ENCODE peak calls at places on chromosomes 12 and 14, in ten cellular contexts. U, K, I, D, F, E, X, N, C and W are unnamed samples.

GRCh38 chr14:103002578-103003350 is 54.6 kb downstream of the CDC42BPB start:
- ATAC-seq in U (no peak), K (no peak), I (no peak), D (no peak), F (no peak), E (no peak), X (no peak), N (no peak), C (no peak), W (no peak)

GRCh38 chr12:14460212-14460841 is 94.8 kb downstream of the ATF7IP start:
- ATAC-seq in U (no peak), K (no peak), I (no peak), D (no peak), F (peak; percentile 56), E (peak; percentile 42), X (no peak), N (no peak), C (no peak), W (no peak)

GRCh38 chr12:105025890-105026289 is 39.8 kb downstream of the NOPCHAP1 start:
- ATAC-seq in U (no peak), K (no peak), I (peak; percentile 61), D (no peak), F (no peak), E (no peak), X (no peak), N (peak; percentile 76), C (no peak), W (no peak)

GRCh38 chr14:99199854-99200653 is 71.9 kb downstream of the BCL11B start:
- ATAC-seq in U (no peak), K (no peak), I (no peak), D (no peak), F (no peak), E (no peak), X (no peak), N (no peak), C (no peak), W (no peak)

GRCh38 chr12:76031081-76031413 is 529 bp downstream of the PHLDA1 start:
- ATAC-seq in U (no peak), K (peak; percentile 11), I (no peak), D (peak; percentile 3), F (peak; percentile 14), E (no peak), X (no peak), N (peak; percentile 20), C (peak; percentile 9), W (no peak)

GRCh38 chr12:118541945-118542344 is 165.6 kb downstream of the SUDS3 start:
- ATAC-seq in U (no peak), K (no peak), I (no peak), D (peak; percentile 70), F (no peak), E (no peak), X (no peak), N (no peak), C (no peak), W (no peak)

GRCh38 chr14:65320661-65321308 is 91.7 kb upstream of the FUT8 start:
- ATAC-seq in U (peak; percentile 38), K (peak; percentile 10), I (no peak), D (no peak), F (no peak), E (no peak), X (no peak), N (no peak), C (peak; percentile 6), W (no peak)

GRCh38 chr14:93064411-93065271 is 51.1 kb downstream of the ITPK1 start:
- ATAC-seq in U (no peak), K (no peak), I (no peak), D (no peak), F (no peak), E (no peak), X (no peak), N (peak; percentile 74), C (no peak), W (no peak)

GRCh38 chr12:21665816-21666215 is 8.2 kb upstream of the LDHB start:
- ATAC-seq in U (no peak), K (no peak), I (no peak), D (no peak), F (no peak), E (no peak), X (no peak), N (no peak), C (no peak), W (no peak)

GRCh38 chr12:107320929-107321618 is 227.7 kb upstream of the CRY1 start:
- ATAC-seq in U (peak; percentile 27), K (peak; percentile 4), I (no peak), D (no peak), F (peak; percentile 50), E (peak; percentile 62), X (no peak), N (no peak), C (peak; percentile 28), W (peak; percentile 25)

GRCh38 chr14:36183402-36183801 is 6.9 kb upstream of the PTCSC3 start:
- ATAC-seq in U (no peak), K (no peak), I (no peak), D (no peak), F (no peak), E (no peak), X (no peak), N (no peak), C (no peak), W (no peak)

GRCh38 chr12:6532051-6532926 is 2.0 kb upstream of the GAPDH start:
- ATAC-seq in U (peak; percentile 75), K (peak; percentile 53), I (no peak), D (peak; percentile 47), F (peak; percentile 61), E (peak; percentile 62), X (peak; percentile 26), N (peak; percentile 17), C (peak; percentile 65), W (peak; percentile 26)

GRCh38 chr12:10469701-10470100 is 16.5 kb upstream of the KLRC1 start:
- ATAC-seq in U (no peak), K (no peak), I (no peak), D (no peak), F (no peak), E (no peak), X (no peak), N (no peak), C (no peak), W (no peak)

GRCh38 chr12:48084841-48085460 is 20.9 kb downstream of the SENP1 start:
- ATAC-seq in U (no peak), K (no peak), I (no peak), D (no peak), F (no peak), E (no peak), X (no peak), N (no peak), C (no peak), W (no peak)

GRCh38 chr12:46657416-46658411 is 168.1 kb downstream of the SLC38A4 start:
- ATAC-seq in U (no peak), K (no peak), I (no peak), D (no peak), F (no peak), E (no peak), X (no peak), N (no peak), C (no peak), W (no peak)

GRCh38 chr14:65258391-65258790 is 154.1 kb upstream of the FUT8 start:
- ATAC-seq in U (peak; percentile 28), K (peak; percentile 65), I (no peak), D (peak; percentile 53), F (no peak), E (no peak), X (peak; percentile 53), N (no peak), C (no peak), W (peak; percentile 66)

GRCh38 chr12:11823043-11823442 is 173.6 kb downstream of the ETV6 start:
- ATAC-seq in U (no peak), K (no peak), I (no peak), D (no peak), F (no peak), E (no peak), X (no peak), N (no peak), C (peak; percentile 5), W (no peak)

GRCh38 chr12:111028830-111029229 is 108.5 kb upstream of the MYL2 start:
- ATAC-seq in U (no peak), K (no peak), I (no peak), D (no peak), F (no peak), E (no peak), X (no peak), N (no peak), C (no peak), W (no peak)

GRCh38 chr14:104843442-104844305 is 21.4 kb upstream of the CEP170B start:
- ATAC-seq in U (peak; percentile 24), K (peak; percentile 56), I (peak; percentile 70), D (no peak), F (no peak), E (no peak), X (peak; percentile 55), N (peak; percentile 36), C (no peak), W (peak; percentile 38)

GRCh38 chr12:15527201-15527782 is 205.0 kb downstream of the PTPRO start:
- ATAC-seq in U (peak; percentile 19), K (no peak), I (peak; percentile 80), D (peak; percentile 67), F (no peak), E (peak; percentile 34), X (no peak), N (no peak), C (no peak), W (no peak)

GRCh38 chr14:51290132-51290531 is 50.1 kb downstream of the TMX1 start:
- ATAC-seq in U (no peak), K (no peak), I (no peak), D (no peak), F (no peak), E (no peak), X (no peak), N (no peak), C (no peak), W (no peak)